ENCODE peak calls at places on chromosomes 3 and 15, in five cellular contexts. C is stimulated activated CD8-positive, alpha-beta memory T cell treated with anti-CD3 and anti-CD28 coated beads, Interleukin-7, amount 100 ng/mL, for 4 hours; N is CD4-positive, alpha-beta T cell; F is breast epithelium; S is astrocyte. Q is an unnamed sample.

GRCh38 chr15:82540984-82541431 is 751 bp upstream of the RPS17 start:
- DNase-seq in F (no peak), C (no peak), N (no peak), S (peak), Q (no peak)

GRCh38 chr3:74442683-74443082 is 171.8 kb downstream of the CNTN3 start:
- DNase-seq in F (no peak), S (no peak), C (no peak), N (no peak), Q (no peak)

GRCh38 chr3:100637197-100637631 is 27.8 kb downstream of the ADGRG7 start:
- DNase-seq in S (no peak), N (no peak), F (no peak), C (no peak), Q (no peak)

GRCh38 chr3:127770671-127771370 is 51.5 kb downstream of the MGLL start:
- DNase-seq in N (no peak), C (no peak), S (no peak), F (no peak), Q (no peak)

GRCh38 chr3:32885283-32885935 is 66.0 kb upstream of the CCR4 start:
- DNase-seq in C (no peak), S (no peak), N (no peak), F (no peak), Q (no peak)

GRCh38 chr3:183481582-183481981 is 53.2 kb upstream of the MCF2L2 start:
- DNase-seq in S (peak), N (no peak), F (no peak), C (no peak), Q (no peak)

GRCh38 chr3:124413393-124413792 is 316.9 kb upstream of the UMPS start:
- DNase-seq in C (no peak), F (no peak), S (no peak), N (no peak), Q (no peak)

GRCh38 chr3:45760878-45761711 is 35.2 kb downstream of the SLC6A20 start:
- DNase-seq in F (peak), N (no peak), S (peak), C (peak), Q (peak)

GRCh38 chr3:115720988-115721387 is 97.7 kb downstream of the GAP43 start:
- DNase-seq in C (no peak), F (no peak), S (no peak), N (no peak), Q (no peak)

GRCh38 chr15:75695206-75695605 is 17.4 kb downstream of the CSPG4 start:
- DNase-seq in C (no peak), N (no peak), S (no peak), F (no peak), Q (no peak)

GRCh38 chr15:88623061-88623460 is 1.9 kb downstream of the AEN start:
- DNase-seq in F (no peak), C (no peak), S (peak), N (no peak), Q (no peak)

GRCh38 chr15:93028632-93029612 is 60.1 kb downstream of the RGMA start:
- DNase-seq in N (peak), C (no peak), S (peak), F (no peak), Q (peak)

Q was measured in prostate gland.